ENCODE peak calls at places on chromosomes 7 and 10, in seven cellular contexts. G is heart right ventricle, P is neural progenitor cell, O is upper lobe of right lung, C is MM.1S, T is ascending aorta, B is fibroblast of pulmonary artery. Y is an unnamed sample.

GRCh38 chr10:28532223-28532508 is 752 bp upstream of the WAC start:
- DNase-seq in O (no peak), B (peak; percentile 62), C (no peak), G (no peak), P (no peak), T (peak; percentile 76), Y (peak; percentile 55)

GRCh38 chr10:1205450-1206030 is 149.4 kb downstream of the WDR37 start:
- DNase-seq in B (no peak), C (no peak), P (no peak), O (peak; percentile 60), T (no peak), G (no peak), Y (no peak)

GRCh38 chr10:34345383-34345782 is 469.7 kb downstream of the PARD3 start:
- DNase-seq in B (no peak), C (no peak), T (no peak), O (no peak), G (no peak), P (no peak), Y (no peak)

GRCh38 chr10:3485287-3485686 is 299.7 kb downstream of the KLF6 start:
- DNase-seq in G (no peak), P (no peak), C (no peak), B (no peak), T (no peak), O (no peak), Y (no peak)

GRCh38 chr10:44974628-44975431 is 3.8 kb downstream of the DEPP1 start:
- DNase-seq in B (peak; percentile 57), P (peak; percentile 79), O (peak; percentile 86), G (peak; percentile 76), T (peak; percentile 88), C (peak; percentile 45), Y (peak; percentile 35)

GRCh38 chr7:105304040-105304895 is 84.5 kb downstream of the SRPK2 start:
- DNase-seq in C (peak; percentile 90), T (no peak), P (no peak), G (no peak), O (no peak), B (peak; percentile 61), Y (peak; percentile 62)

GRCh38 chr10:52472406-52473146 is 158.5 kb downstream of the DKK1 start:
- DNase-seq in P (no peak), G (no peak), O (no peak), C (no peak), B (no peak), T (no peak), Y (peak; percentile 28)

GRCh38 chr7:116258734-116259133 is 48.4 kb downstream of the TES start:
- DNase-seq in P (peak; percentile 52), B (peak; percentile 81), T (no peak), C (peak; percentile 79), G (no peak), O (no peak), Y (peak; percentile 73)

GRCh38 chr7:27130540-27131389 is at the start of gene HOXA4:
- DNase-seq in O (peak; percentile 93), G (peak; percentile 61), P (peak; percentile 79), B (peak; percentile 53), C (no peak), T (peak; percentile 96), Y (peak; percentile 86)

GRCh38 chr7:127886248-127886647 is 145.0 kb downstream of the LRRC4 start:
- DNase-seq in C (no peak), T (no peak), P (no peak), O (no peak), B (peak; percentile 46), G (no peak), Y (no peak)

GRCh38 chr10:12351447-12351846 is 2.1 kb downstream of the CAMK1D start:
- DNase-seq in C (no peak), O (no peak), P (no peak), T (no peak), G (no peak), B (no peak), Y (no peak)

GRCh38 chr10:51654918-51655317 is 44.5 kb downstream of the CSTF2T start:
- DNase-seq in P (no peak), G (no peak), O (no peak), C (no peak), T (no peak), B (no peak), Y (no peak)

GRCh38 chr7:19215421-19215820 is 70.2 kb upstream of the FERD3L start:
- DNase-seq in T (no peak), G (no peak), P (peak; percentile 17), O (no peak), C (peak; percentile 31), B (peak; percentile 86), Y (no peak)

GRCh38 chr7:155021699-155022145 is 18.8 kb upstream of the PAXIP1 start:
- DNase-seq in B (no peak), P (no peak), C (no peak), G (no peak), T (no peak), O (no peak), Y (no peak)

GRCh38 chr10:98138031-98138430 is 3.6 kb downstream of the R3HCC1L start:
- DNase-seq in B (no peak), P (no peak), G (no peak), C (no peak), O (no peak), T (no peak), Y (no peak)

GRCh38 chr7:600935-601334 is 81.3 kb upstream of the PDGFA start:
- DNase-seq in T (peak; percentile 85), C (no peak), O (peak; percentile 42), B (no peak), G (no peak), P (no peak), Y (no peak)

GRCh38 chr10:11168423-11169100 is 150.9 kb downstream of the CELF2 start:
- DNase-seq in B (no peak), O (no peak), T (no peak), C (peak; percentile 29), G (no peak), P (no peak), Y (no peak)
- H3K4me3 ChIP-seq in B (no peak overlapping the region), O (peak overlapping the region; percentile 58), T (no peak overlapping the region), C (peak overlapping the region; percentile 93), G (no peak overlapping the region), P (no peak overlapping the region), Y (no peak overlapping the region)

GRCh38 chr7:29556405-29557195 is 7.0 kb upstream of the PRR15 start:
- DNase-seq in P (peak; percentile 82), T (no peak), C (peak; percentile 39), O (no peak), G (no peak), B (no peak), Y (no peak)
- TF ChIP-seq CTCF in P (peak; percentile 38), T (no peak), C (peak; percentile 42), O (no peak), G (no peak), B (no peak), Y (peak; percentile 13)

GRCh38 chr10:75107756-75108683 is 3.4 kb upstream of the SAMD8 start:
- DNase-seq in O (no peak), B (no peak), T (peak; percentile 34), P (no peak), G (no peak), C (no peak), Y (peak; percentile 91)
- H3K4me3 ChIP-seq in O (no peak overlapping the region), B (no peak overlapping the region), T (no peak overlapping the region), P (no peak overlapping the region), G (no peak overlapping the region), C (no peak overlapping the region), Y (no peak overlapping the region)

GRCh38 chr7:123796568-123796967 is 47.8 kb upstream of the WASL start:
- DNase-seq in P (no peak), B (no peak), T (no peak), C (no peak), G (no peak), O (no peak), Y (no peak)

GRCh38 chr7:123795917-123796316 is 47.1 kb upstream of the WASL start:
- DNase-seq in C (no peak), P (no peak), T (no peak), G (no peak), B (no peak), O (no peak), Y (no peak)

GRCh38 chr7:123798527-123799188 is 46.3 kb upstream of the HYAL4 start:
- DNase-seq in C (no peak), P (no peak), O (no peak), G (no peak), T (no peak), B (no peak), Y (peak; percentile 57)

GRCh38 chr7:123802249-123802648 is 42.7 kb upstream of the HYAL4 start:
- DNase-seq in G (no peak), P (no peak), B (no peak), O (no peak), T (no peak), C (no peak), Y (no peak)

GRCh38 chr7:123797673-123798526 is 47.1 kb upstream of the HYAL4 start:
- DNase-seq in C (peak; percentile 57), B (peak; percentile 89), O (no peak), T (no peak), P (peak; percentile 28), G (no peak), Y (peak; percentile 96)
- TF ChIP-seq CTCF in C (peak; percentile 67), B (peak; percentile 51), O (peak; percentile 57), T (peak; percentile 10), P (peak; percentile 73), G (peak; percentile 63), Y (peak; percentile 41)

GRCh38 chr7:29421010-29421956 is 142.4 kb upstream of the PRR15 start:
- DNase-seq in C (peak; percentile 78), G (no peak), P (no peak), T (no peak), B (no peak), O (no peak), Y (no peak)
- H3K4me3 ChIP-seq in C (peak overlapping the region; percentile 2), G (no peak overlapping the region), P (no peak overlapping the region), T (no peak overlapping the region), B (no peak overlapping the region), O (no peak overlapping the region), Y (no peak overlapping the region)

GRCh38 chr7:25179771-25180591 is 48.3 kb downstream of the NPVF start:
- DNase-seq in T (peak; percentile 97), P (peak; percentile 92), C (peak; percentile 87), G (peak; percentile 96), O (peak; percentile 97), B (peak; percentile 80), Y (peak; percentile 77)
- TF ChIP-seq CTCF in T (peak; percentile 54), P (peak; percentile 77), C (peak; percentile 66), G (peak; percentile 96), O (peak; percentile 92), B (peak; percentile 28), Y (peak; percentile 46)

GRCh38 chr7:96591159-96591899 is 118.3 kb downstream of the SEM1 start:
- DNase-seq in C (no peak), P (no peak), O (no peak), T (no peak), G (no peak), B (no peak), Y (no peak)
- H3K4me3 ChIP-seq in C (no peak overlapping the region), P (no peak overlapping the region), O (no peak overlapping the region), T (no peak overlapping the region), G (no peak overlapping the region), B (no peak overlapping the region), Y (no peak overlapping the region)

DNA sequence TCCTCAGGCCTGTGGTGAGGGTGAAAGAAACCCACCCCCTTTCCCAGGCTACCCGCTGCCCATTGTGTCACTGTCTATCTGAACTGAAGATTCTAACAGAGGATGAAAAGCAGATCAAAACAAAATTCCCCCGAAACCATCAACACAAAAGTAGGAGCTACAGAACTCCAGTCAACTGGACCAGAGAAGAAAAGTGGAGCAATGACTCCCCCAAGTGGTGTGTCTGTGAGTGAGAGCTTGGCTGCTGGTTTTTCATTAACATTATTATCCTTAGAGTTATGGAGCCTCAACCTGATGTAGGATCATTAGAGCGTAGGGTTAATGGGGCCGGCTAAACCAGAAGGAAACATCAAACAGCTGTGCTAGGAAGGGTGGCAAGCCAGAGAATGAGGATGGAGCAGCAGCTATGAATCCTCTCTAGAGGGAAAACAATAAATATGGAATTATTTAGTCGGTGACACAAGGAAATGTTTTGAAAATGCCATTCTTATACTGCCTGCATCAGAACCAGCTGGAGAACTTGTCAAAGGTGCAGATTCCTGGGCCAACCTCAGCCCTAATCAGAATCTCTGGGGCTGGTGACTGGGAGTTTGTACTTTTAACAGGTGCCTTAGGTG is 38.3 kb downstream of the AKR1B1 start:
- DNase-seq in B (peak; percentile 84), C (peak; percentile 66), P (peak; percentile 66), T (no peak), G (no peak), O (no peak), Y (peak; percentile 78)
- TF ChIP-seq CTCF in B (peak; percentile 80), C (peak; percentile 82), P (peak; percentile 86), T (no peak), G (peak; percentile 53), O (peak; percentile 52), Y (peak; percentile 79)

Y was measured in epithelial cell of esophagus.